ENCODE peak calls at places on chromosomes 5 and 9, in eight cellular contexts. M is A549, P is cardiac muscle cell, X is astrocyte of the cerebellum, S is BE2C, O is astrocyte of the spinal cord, V is heart right ventricle, U is tibial artery. R is an unnamed sample.

GRCh38 chr5:399296-400281 is 43.4 kb upstream of the EXOC3 start:
- DNase-seq in U (peak; percentile 93), M (peak; percentile 47), V (peak; percentile 85), P (peak; percentile 66), O (peak; percentile 92), X (peak; percentile 83), S (peak; percentile 84), R (peak; percentile 39)

GRCh38 chr5:176578391-176578808 is 29.3 kb downstream of the CDHR2 start:
- DNase-seq in M (peak; percentile 85), X (no peak), O (peak; percentile 26), V (no peak), S (peak; percentile 62), U (no peak), P (peak; percentile 53), R (peak; percentile 23)

GRCh38 chr5:159928122-159928960 is 12.1 kb downstream of the ADRA1B start:
- DNase-seq in P (no peak), V (peak; percentile 62), S (no peak), U (peak; percentile 76), M (peak; percentile 68), O (peak; percentile 83), X (no peak), R (no peak)

GRCh38 chr9:4127873-4128272 is 172.0 kb downstream of the GLIS3 start:
- DNase-seq in U (no peak), O (no peak), M (no peak), S (no peak), P (no peak), V (no peak), X (no peak), R (no peak)

GRCh38 chr5:6543830-6544560 is 88.8 kb downstream of the NSUN2 start:
- DNase-seq in O (no peak), U (no peak), V (no peak), S (no peak), X (no peak), P (no peak), M (no peak), R (no peak)

GRCh38 chr5:1195916-1196315 is 5.5 kb upstream of the SLC6A19 start:
- DNase-seq in P (no peak), U (no peak), S (no peak), O (no peak), V (no peak), X (no peak), M (no peak), R (no peak)

GRCh38 chr5:168023190-168023589 is 268.3 kb upstream of the WWC1 start:
- DNase-seq in S (peak; percentile 35), V (peak; percentile 77), O (no peak), P (no peak), U (no peak), X (no peak), M (no peak), R (no peak)

GRCh38 chr5:173513521-173513991 is 102.9 kb downstream of the BOD1 start:
- DNase-seq in V (no peak), S (no peak), X (peak; percentile 20), P (no peak), U (no peak), M (peak; percentile 9), O (peak; percentile 70), R (no peak)

GRCh38 chr5:82911902-82912301 is 165.3 kb downstream of the TMEM167A start:
- DNase-seq in S (no peak), O (no peak), V (no peak), M (no peak), X (no peak), U (no peak), P (no peak), R (no peak)

GRCh38 chr9:121316852-121317373 is 49.0 kb downstream of the GSN start:
- DNase-seq in P (no peak), X (no peak), M (no peak), U (peak; percentile 61), S (no peak), V (no peak), O (no peak), R (no peak)

GRCh38 chr5:157556615-157557418 is 18.8 kb downstream of the ADAM19 start:
- DNase-seq in P (no peak), M (no peak), S (no peak), X (no peak), V (no peak), O (no peak), U (no peak), R (no peak)

GRCh38 chr5:133996683-133997252 is 8.0 kb downstream of the VDAC1 start:
- DNase-seq in M (no peak), S (no peak), P (no peak), U (no peak), X (no peak), O (no peak), V (no peak), R (no peak)

GRCh38 chr5:115100556-115100955 is 69.2 kb downstream of the TRIM36 start:
- DNase-seq in P (no peak), S (peak; percentile 19), V (no peak), M (no peak), O (no peak), U (no peak), X (no peak), R (no peak)

GRCh38 chr5:141149812-141150211 is at the start of gene PCDHB6:
- DNase-seq in P (no peak), X (no peak), S (peak; percentile 66), M (peak; percentile 56), U (no peak), O (no peak), V (no peak), R (no peak)

GRCh38 chr5:116451905-116452450 is 122.6 kb downstream of the SEMA6A start:
- DNase-seq in V (no peak), P (no peak), O (no peak), X (no peak), M (no peak), U (no peak), S (no peak), R (peak; percentile 29)

GRCh38 chr9:136219276-136219675 is 14.3 kb upstream of the LHX3 start:
- DNase-seq in O (peak; percentile 65), V (no peak), P (no peak), X (peak; percentile 54), M (no peak), S (no peak), U (no peak), R (peak; percentile 16)

GRCh38 chr9:121815556-121816448 is 164.4 kb downstream of the DAB2IP start:
- DNase-seq in O (no peak), U (peak; percentile 41), S (no peak), V (no peak), P (no peak), X (no peak), M (no peak), R (no peak)

GRCh38 chr5:154418344-154418820 is 27.4 kb upstream of the SAP30L start:
- DNase-seq in S (no peak), X (no peak), U (no peak), P (no peak), O (peak; percentile 31), M (no peak), V (no peak), R (no peak)

GRCh38 chr9:26579047-26579446 is 313.6 kb downstream of the CAAP1 start:
- DNase-seq in U (no peak), P (peak; percentile 3), O (no peak), S (no peak), M (no peak), X (no peak), V (no peak), R (no peak)

GRCh38 chr9:91422832-91423711 is 560 bp downstream of the NFIL3 start:
- DNase-seq in S (no peak), V (peak; percentile 54), O (peak; percentile 77), M (peak; percentile 71), X (peak; percentile 64), P (peak; percentile 74), U (peak; percentile 93), R (no peak)
- TF ChIP-seq CTCF in S (peak; percentile 27), V (peak; percentile 26), O (peak; percentile 26), M (peak; percentile 18), X (peak; percentile 42), P (peak; percentile 17), U (no peak), R (peak; percentile 22)

GRCh38 chr5:79691007-79691406 is 1.4 kb downstream of the CMYA5 start:
- DNase-seq in O (no peak), M (no peak), S (no peak), U (no peak), P (no peak), V (no peak), X (no peak), R (no peak)

GRCh38 chr5:79687911-79688310 is 1.7 kb upstream of the CMYA5 start:
- DNase-seq in X (peak; percentile 28), P (no peak), O (no peak), M (no peak), S (no peak), U (no peak), V (no peak), R (peak; percentile 47)

GRCh38 chr5:79692586-79692985 is 3.0 kb downstream of the CMYA5 start:
- DNase-seq in X (no peak), M (no peak), P (no peak), S (no peak), U (no peak), O (no peak), V (no peak), R (no peak)

GRCh38 chr5:79686799-79687198 is 2.8 kb upstream of the CMYA5 start:
- DNase-seq in X (no peak), U (no peak), S (no peak), M (no peak), O (no peak), P (no peak), V (no peak), R (no peak)

GRCh38 chr5:79689541-79690466 is at the start of gene CMYA5:
- DNase-seq in O (no peak), V (peak; percentile 67), X (no peak), P (peak; percentile 68), M (no peak), S (no peak), U (no peak), R (peak; percentile 28)
- H3K4me3 ChIP-seq in O (peak within 1 kb of the TSS; percentile 36), V (peak within 1 kb of the TSS; percentile 63), X (peak within 1 kb of the TSS; percentile 28), P (peak within 1 kb of the TSS; percentile 47), M (no peak within 1 kb of the TSS), S (no peak within 1 kb of the TSS), U (peak within 1 kb of the TSS; percentile 43), R (peak within 1 kb of the TSS; percentile 54)

DNA sequence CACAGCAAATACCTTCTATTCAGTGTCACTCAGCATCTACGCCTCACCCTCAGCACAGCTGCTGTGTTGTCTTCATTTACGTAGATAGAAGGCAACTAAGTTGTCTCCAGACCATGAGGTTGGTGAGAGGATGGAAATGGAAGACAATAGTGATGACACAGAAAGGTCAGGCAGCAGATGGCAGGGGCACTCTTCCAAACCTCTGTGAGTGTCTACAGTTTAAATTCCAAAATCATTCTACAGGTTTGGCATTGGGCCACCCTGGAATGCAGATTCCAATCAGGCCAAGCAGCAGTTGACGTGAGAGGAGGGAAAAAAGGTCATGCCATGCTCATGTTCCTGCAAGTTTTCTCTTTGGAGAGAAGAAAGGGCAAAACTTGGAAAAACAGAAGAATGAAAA is 68.7 kb upstream of the ADAMTSL1 start:
- DNase-seq in S (no peak), O (no peak), X (no peak), U (no peak), V (no peak), P (no peak), M (no peak), R (no peak)
- TF ChIP-seq CTCF in S (no peak), O (no peak), X (no peak), U (no peak), V (no peak), P (no peak), M (no peak), R (no peak)

DNA sequence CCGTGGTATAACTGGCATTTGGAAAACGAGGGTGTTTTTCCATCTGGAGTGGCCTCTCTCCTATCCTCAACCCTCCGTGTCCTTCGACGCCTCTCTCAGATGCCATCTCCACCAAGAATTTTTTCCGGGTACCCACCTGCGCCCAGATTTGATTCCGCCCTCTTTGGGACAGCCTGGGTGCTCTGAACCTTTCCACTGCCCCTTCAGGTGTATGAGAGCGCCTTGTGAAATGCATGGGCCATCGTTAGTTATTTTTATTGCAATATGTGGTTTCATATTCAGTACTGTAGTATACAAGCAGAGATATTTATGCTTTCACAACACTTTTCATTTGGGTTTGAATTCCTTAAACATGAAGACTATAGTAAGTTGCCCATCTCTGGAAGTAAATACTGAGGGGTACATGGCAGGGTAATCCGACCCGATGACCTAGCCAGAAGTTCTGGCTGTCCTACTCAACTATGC is 78.2 kb upstream of the IFNE start:
- DNase-seq in S (no peak), U (no peak), M (no peak), O (no peak), X (no peak), P (no peak), V (no peak), R (no peak)
- H3K4me3 ChIP-seq in S (no peak overlapping the region), U (peak overlapping the region; percentile 40), M (peak overlapping the region; percentile 79), O (peak overlapping the region; percentile 80), X (peak overlapping the region; percentile 84), P (peak overlapping the region; percentile 73), V (no peak overlapping the region), R (peak overlapping the region; percentile 82)